ENCODE peak calls at places on chromosomes 5 and 9, in ten cellular contexts. One of them, this sample, is unnamed.

GRCh38 chr9:21873540-21874221 is 71.2 kb downstream of the MTAP start:
- DNase-seq in hepatic stellate cell: peak; percentile 5
- DNase-seq in NCI-H2171: no peak
- DNase-seq in stimulated activated CD4-positive, alpha-beta T cell treated with anti-CD3 and anti-CD28 coated beads, Interleukin-4, amount 100 ng/mL, for 48 hours: no peak
- DNase-seq in heart right ventricle: no peak
- DNase-seq in DMS153: no peak
- DNase-seq in neuronal stem cell: no peak
- DNase-seq in NCI-H1092: no peak
- DNase-seq in aorta: no peak
- DNase-seq in astrocyte of the hippocampus: peak; percentile 80
- DNase-seq in this sample: no peak

GRCh38 chr5:112366987-112367386 is 52.1 kb downstream of the EPB41L4A start:
- DNase-seq in hepatic stellate cell: peak; percentile 6
- DNase-seq in NCI-H2171: no peak
- DNase-seq in stimulated activated CD4-positive, alpha-beta T cell treated with anti-CD3 and anti-CD28 coated beads, Interleukin-4, amount 100 ng/mL, for 48 hours: no peak
- DNase-seq in heart right ventricle: no peak
- DNase-seq in DMS153: no peak
- DNase-seq in neuronal stem cell: no peak
- DNase-seq in NCI-H1092: no peak
- DNase-seq in aorta: no peak
- DNase-seq in astrocyte of the hippocampus: no peak
- DNase-seq in this sample: no peak

GRCh38 chr9:116391306-116391900 is 237.8 kb downstream of the PAPPA start:
- DNase-seq in hepatic stellate cell: peak; percentile 53
- DNase-seq in NCI-H2171: no peak
- DNase-seq in stimulated activated CD4-positive, alpha-beta T cell treated with anti-CD3 and anti-CD28 coated beads, Interleukin-4, amount 100 ng/mL, for 48 hours: no peak
- DNase-seq in heart right ventricle: no peak
- DNase-seq in DMS153: no peak
- DNase-seq in neuronal stem cell: no peak
- DNase-seq in NCI-H1092: no peak
- DNase-seq in aorta: no peak
- DNase-seq in astrocyte of the hippocampus: peak; percentile 92
- DNase-seq in this sample: no peak

GRCh38 chr9:15104826-15105420 is 194.7 kb upstream of the FREM1 start:
- DNase-seq in hepatic stellate cell: peak; percentile 8
- DNase-seq in NCI-H2171: no peak
- DNase-seq in stimulated activated CD4-positive, alpha-beta T cell treated with anti-CD3 and anti-CD28 coated beads, Interleukin-4, amount 100 ng/mL, for 48 hours: peak; percentile 13
- DNase-seq in heart right ventricle: no peak
- DNase-seq in DMS153: peak; percentile 64
- DNase-seq in neuronal stem cell: peak; percentile 9
- DNase-seq in NCI-H1092: peak; percentile 10
- DNase-seq in aorta: no peak
- DNase-seq in astrocyte of the hippocampus: peak; percentile 49
- DNase-seq in this sample: no peak

GRCh38 chr9:36187414-36187813 is 3.3 kb upstream of the CLTA start:
- DNase-seq in hepatic stellate cell: peak; percentile 57
- DNase-seq in NCI-H2171: no peak
- DNase-seq in stimulated activated CD4-positive, alpha-beta T cell treated with anti-CD3 and anti-CD28 coated beads, Interleukin-4, amount 100 ng/mL, for 48 hours: no peak
- DNase-seq in heart right ventricle: no peak
- DNase-seq in DMS153: no peak
- DNase-seq in neuronal stem cell: no peak
- DNase-seq in NCI-H1092: no peak
- DNase-seq in aorta: no peak
- DNase-seq in astrocyte of the hippocampus: peak; percentile 72
- DNase-seq in this sample: no peak

GRCh38 chr9:94909965-94910730 is 183.6 kb downstream of the AOPEP start:
- DNase-seq in hepatic stellate cell: no peak
- DNase-seq in NCI-H2171: no peak
- DNase-seq in stimulated activated CD4-positive, alpha-beta T cell treated with anti-CD3 and anti-CD28 coated beads, Interleukin-4, amount 100 ng/mL, for 48 hours: no peak
- DNase-seq in heart right ventricle: no peak
- DNase-seq in DMS153: no peak
- DNase-seq in neuronal stem cell: no peak
- DNase-seq in NCI-H1092: no peak
- DNase-seq in aorta: no peak
- DNase-seq in astrocyte of the hippocampus: no peak
- DNase-seq in this sample: no peak

GRCh38 chr9:135023389-135023788 is 64.1 kb upstream of the OLFM1 start:
- DNase-seq in hepatic stellate cell: no peak
- DNase-seq in NCI-H2171: no peak
- DNase-seq in stimulated activated CD4-positive, alpha-beta T cell treated with anti-CD3 and anti-CD28 coated beads, Interleukin-4, amount 100 ng/mL, for 48 hours: no peak
- DNase-seq in heart right ventricle: no peak
- DNase-seq in DMS153: no peak
- DNase-seq in neuronal stem cell: no peak
- DNase-seq in NCI-H1092: no peak
- DNase-seq in aorta: no peak
- DNase-seq in astrocyte of the hippocampus: peak; percentile 64
- DNase-seq in this sample: no peak

GRCh38 chr5:140145818-140146522 is 20.2 kb downstream of the IGIP start:
- DNase-seq in hepatic stellate cell: peak; percentile 82
- DNase-seq in NCI-H2171: no peak
- DNase-seq in stimulated activated CD4-positive, alpha-beta T cell treated with anti-CD3 and anti-CD28 coated beads, Interleukin-4, amount 100 ng/mL, for 48 hours: peak; percentile 49
- DNase-seq in heart right ventricle: peak; percentile 82
- DNase-seq in DMS153: no peak
- DNase-seq in neuronal stem cell: peak; percentile 73
- DNase-seq in NCI-H1092: no peak
- DNase-seq in aorta: peak; percentile 82
- DNase-seq in astrocyte of the hippocampus: peak; percentile 93
- DNase-seq in this sample: peak; percentile 74

GRCh38 chr9:28439688-28440087 is 866.4 kb upstream of the C9orf72 start:
- DNase-seq in hepatic stellate cell: no peak
- DNase-seq in NCI-H2171: no peak
- DNase-seq in stimulated activated CD4-positive, alpha-beta T cell treated with anti-CD3 and anti-CD28 coated beads, Interleukin-4, amount 100 ng/mL, for 48 hours: no peak
- DNase-seq in heart right ventricle: no peak
- DNase-seq in DMS153: no peak
- DNase-seq in neuronal stem cell: no peak
- DNase-seq in NCI-H1092: no peak
- DNase-seq in aorta: peak; percentile 20
- DNase-seq in astrocyte of the hippocampus: no peak
- DNase-seq in this sample: no peak

GRCh38 chr5:100464418-100464817 is 70.8 kb upstream of the FAM174A start:
- DNase-seq in hepatic stellate cell: no peak
- DNase-seq in NCI-H2171: no peak
- DNase-seq in stimulated activated CD4-positive, alpha-beta T cell treated with anti-CD3 and anti-CD28 coated beads, Interleukin-4, amount 100 ng/mL, for 48 hours: no peak
- DNase-seq in heart right ventricle: no peak
- DNase-seq in DMS153: no peak
- DNase-seq in neuronal stem cell: no peak
- DNase-seq in NCI-H1092: no peak
- DNase-seq in aorta: no peak
- DNase-seq in astrocyte of the hippocampus: peak; percentile 88
- DNase-seq in this sample: no peak

GRCh38 chr9:98101416-98101815 is 17.6 kb downstream of the TRIM14 start:
- DNase-seq in hepatic stellate cell: no peak
- DNase-seq in NCI-H2171: no peak
- DNase-seq in stimulated activated CD4-positive, alpha-beta T cell treated with anti-CD3 and anti-CD28 coated beads, Interleukin-4, amount 100 ng/mL, for 48 hours: no peak
- DNase-seq in heart right ventricle: no peak
- DNase-seq in DMS153: no peak
- DNase-seq in neuronal stem cell: no peak
- DNase-seq in NCI-H1092: no peak
- DNase-seq in aorta: no peak
- DNase-seq in astrocyte of the hippocampus: no peak
- DNase-seq in this sample: no peak

GRCh38 chr9:118554987-118555386 is 814.2 kb downstream of the BRINP1 start:
- DNase-seq in hepatic stellate cell: no peak
- DNase-seq in NCI-H2171: no peak
- DNase-seq in stimulated activated CD4-positive, alpha-beta T cell treated with anti-CD3 and anti-CD28 coated beads, Interleukin-4, amount 100 ng/mL, for 48 hours: no peak
- DNase-seq in heart right ventricle: no peak
- DNase-seq in DMS153: no peak
- DNase-seq in neuronal stem cell: no peak
- DNase-seq in NCI-H1092: no peak
- DNase-seq in aorta: no peak
- DNase-seq in astrocyte of the hippocampus: no peak
- DNase-seq in this sample: no peak

GRCh38 chr9:20865357-20865756 is 166.1 kb downstream of the HACD4 start:
- DNase-seq in hepatic stellate cell: no peak
- DNase-seq in NCI-H2171: no peak
- DNase-seq in stimulated activated CD4-positive, alpha-beta T cell treated with anti-CD3 and anti-CD28 coated beads, Interleukin-4, amount 100 ng/mL, for 48 hours: no peak
- DNase-seq in heart right ventricle: no peak
- DNase-seq in DMS153: no peak
- DNase-seq in neuronal stem cell: no peak
- DNase-seq in NCI-H1092: no peak
- DNase-seq in aorta: no peak
- DNase-seq in astrocyte of the hippocampus: no peak
- DNase-seq in this sample: no peak

GRCh38 chr9:126119731-126120130 is 206.9 kb upstream of the MVB12B start:
- DNase-seq in hepatic stellate cell: no peak
- DNase-seq in NCI-H2171: no peak
- DNase-seq in stimulated activated CD4-positive, alpha-beta T cell treated with anti-CD3 and anti-CD28 coated beads, Interleukin-4, amount 100 ng/mL, for 48 hours: no peak
- DNase-seq in heart right ventricle: no peak
- DNase-seq in DMS153: no peak
- DNase-seq in neuronal stem cell: no peak
- DNase-seq in NCI-H1092: no peak
- DNase-seq in aorta: no peak
- DNase-seq in astrocyte of the hippocampus: no peak
- DNase-seq in this sample: no peak

GRCh38 chr9:21233258-21233657 is 5.2 kb upstream of the IFNA17 start:
- DNase-seq in hepatic stellate cell: no peak
- DNase-seq in NCI-H2171: no peak
- DNase-seq in stimulated activated CD4-positive, alpha-beta T cell treated with anti-CD3 and anti-CD28 coated beads, Interleukin-4, amount 100 ng/mL, for 48 hours: no peak
- DNase-seq in heart right ventricle: no peak
- DNase-seq in DMS153: no peak
- DNase-seq in neuronal stem cell: no peak
- DNase-seq in NCI-H1092: no peak
- DNase-seq in aorta: no peak
- DNase-seq in astrocyte of the hippocampus: no peak
- DNase-seq in this sample: no peak

GRCh38 chr5:34685485-34686197 is 29.5 kb downstream of the RAI14 start:
- DNase-seq in hepatic stellate cell: peak; percentile 20
- DNase-seq in NCI-H2171: no peak
- DNase-seq in stimulated activated CD4-positive, alpha-beta T cell treated with anti-CD3 and anti-CD28 coated beads, Interleukin-4, amount 100 ng/mL, for 48 hours: no peak
- DNase-seq in heart right ventricle: no peak
- DNase-seq in DMS153: no peak
- DNase-seq in neuronal stem cell: peak; percentile 64
- DNase-seq in NCI-H1092: no peak
- DNase-seq in aorta: no peak
- DNase-seq in astrocyte of the hippocampus: peak; percentile 81
- DNase-seq in this sample: no peak

GRCh38 chr9:89234636-89235035 is 56.0 kb upstream of the SHC3 start:
- DNase-seq in hepatic stellate cell: no peak
- DNase-seq in NCI-H2171: no peak
- DNase-seq in stimulated activated CD4-positive, alpha-beta T cell treated with anti-CD3 and anti-CD28 coated beads, Interleukin-4, amount 100 ng/mL, for 48 hours: peak; percentile 34
- DNase-seq in heart right ventricle: no peak
- DNase-seq in DMS153: no peak
- DNase-seq in neuronal stem cell: no peak
- DNase-seq in NCI-H1092: no peak
- DNase-seq in aorta: no peak
- DNase-seq in astrocyte of the hippocampus: peak; percentile 62
- DNase-seq in this sample: peak; percentile 62

GRCh38 chr9:129436751-129437625 is 183.9 kb downstream of the C9orf50 start:
- DNase-seq in hepatic stellate cell: peak; percentile 75
- DNase-seq in NCI-H2171: peak; percentile 57
- DNase-seq in stimulated activated CD4-positive, alpha-beta T cell treated with anti-CD3 and anti-CD28 coated beads, Interleukin-4, amount 100 ng/mL, for 48 hours: no peak
- DNase-seq in heart right ventricle: peak; percentile 76
- DNase-seq in DMS153: no peak
- DNase-seq in neuronal stem cell: no peak
- DNase-seq in NCI-H1092: no peak
- DNase-seq in aorta: peak; percentile 82
- DNase-seq in astrocyte of the hippocampus: peak; percentile 87
- DNase-seq in this sample: peak; percentile 59

GRCh38 chr9:38067611-38067891 is 1.5 kb downstream of the SHB start:
- DNase-seq in hepatic stellate cell: no peak
- DNase-seq in NCI-H2171: no peak
- DNase-seq in stimulated activated CD4-positive, alpha-beta T cell treated with anti-CD3 and anti-CD28 coated beads, Interleukin-4, amount 100 ng/mL, for 48 hours: no peak
- DNase-seq in heart right ventricle: peak; percentile 43
- DNase-seq in DMS153: no peak
- DNase-seq in neuronal stem cell: no peak
- DNase-seq in NCI-H1092: no peak
- DNase-seq in aorta: peak; percentile 67
- DNase-seq in astrocyte of the hippocampus: no peak
- DNase-seq in this sample: no peak

GRCh38 chr9:88998911-88999310 is 7.6 kb downstream of the S1PR3 start:
- DNase-seq in hepatic stellate cell: no peak
- DNase-seq in NCI-H2171: no peak
- DNase-seq in stimulated activated CD4-positive, alpha-beta T cell treated with anti-CD3 and anti-CD28 coated beads, Interleukin-4, amount 100 ng/mL, for 48 hours: no peak
- DNase-seq in heart right ventricle: peak; percentile 78
- DNase-seq in DMS153: no peak
- DNase-seq in neuronal stem cell: no peak
- DNase-seq in NCI-H1092: no peak
- DNase-seq in aorta: peak; percentile 87
- DNase-seq in astrocyte of the hippocampus: peak; percentile 53
- DNase-seq in this sample: no peak

GRCh38 chr5:36261186-36261585 is 19.5 kb upstream of the NADK2 start:
- DNase-seq in hepatic stellate cell: no peak
- DNase-seq in NCI-H2171: no peak
- DNase-seq in stimulated activated CD4-positive, alpha-beta T cell treated with anti-CD3 and anti-CD28 coated beads, Interleukin-4, amount 100 ng/mL, for 48 hours: no peak
- DNase-seq in heart right ventricle: no peak
- DNase-seq in DMS153: no peak
- DNase-seq in neuronal stem cell: no peak
- DNase-seq in NCI-H1092: no peak
- DNase-seq in aorta: no peak
- DNase-seq in astrocyte of the hippocampus: no peak
- DNase-seq in this sample: no peak

GRCh38 chr5:168819004-168819626 is 239.9 kb upstream of the PANK3 start:
- DNase-seq in hepatic stellate cell: no peak
- DNase-seq in NCI-H2171: no peak
- DNase-seq in stimulated activated CD4-positive, alpha-beta T cell treated with anti-CD3 and anti-CD28 coated beads, Interleukin-4, amount 100 ng/mL, for 48 hours: no peak
- DNase-seq in heart right ventricle: no peak
- DNase-seq in DMS153: no peak
- DNase-seq in neuronal stem cell: peak; percentile 47
- DNase-seq in NCI-H1092: no peak
- DNase-seq in aorta: no peak
- DNase-seq in astrocyte of the hippocampus: peak; percentile 63
- DNase-seq in this sample: no peak

GRCh38 chr5:146448783-146449519 is 1.8 kb downstream of the TCERG1 start:
- DNase-seq in hepatic stellate cell: no peak
- DNase-seq in NCI-H2171: no peak
- DNase-seq in stimulated activated CD4-positive, alpha-beta T cell treated with anti-CD3 and anti-CD28 coated beads, Interleukin-4, amount 100 ng/mL, for 48 hours: no peak
- DNase-seq in heart right ventricle: no peak
- DNase-seq in DMS153: no peak
- DNase-seq in neuronal stem cell: no peak
- DNase-seq in NCI-H1092: no peak
- DNase-seq in aorta: no peak
- DNase-seq in astrocyte of the hippocampus: no peak
- DNase-seq in this sample: no peak

GRCh38 chr9:126395439-126396212 is 69.0 kb downstream of the MVB12B start:
- DNase-seq in hepatic stellate cell: peak; percentile 39
- DNase-seq in NCI-H2171: no peak
- DNase-seq in stimulated activated CD4-positive, alpha-beta T cell treated with anti-CD3 and anti-CD28 coated beads, Interleukin-4, amount 100 ng/mL, for 48 hours: no peak
- DNase-seq in heart right ventricle: no peak
- DNase-seq in DMS153: no peak
- DNase-seq in neuronal stem cell: no peak
- DNase-seq in NCI-H1092: no peak
- DNase-seq in aorta: peak; percentile 22
- DNase-seq in astrocyte of the hippocampus: peak; percentile 82
- DNase-seq in this sample: no peak

GRCh38 chr9:129319938-129320481 is 141.9 kb upstream of the IER5L start:
- DNase-seq in hepatic stellate cell: no peak
- DNase-seq in NCI-H2171: no peak
- DNase-seq in stimulated activated CD4-positive, alpha-beta T cell treated with anti-CD3 and anti-CD28 coated beads, Interleukin-4, amount 100 ng/mL, for 48 hours: no peak
- DNase-seq in heart right ventricle: no peak
- DNase-seq in DMS153: no peak
- DNase-seq in neuronal stem cell: no peak
- DNase-seq in NCI-H1092: no peak
- DNase-seq in aorta: no peak
- DNase-seq in astrocyte of the hippocampus: no peak
- DNase-seq in this sample: no peak